ENCODE peak calls at places on chromosomes 1 and 21, in six cellular contexts. B is right cardiac atrium, Y is suprapubic skin, R is HT1080, J is prostate gland, X is Right ventricle myocardium superior. Z is an unnamed sample.

GRCh38 chr1:182784556-182785171 is 4.9 kb upstream of the NPL start:
- DNase-seq in B (no peak), Y (no peak), R (peak; percentile 38), J (peak; percentile 40), X (no peak), Z (no peak)

GRCh38 chr21:44657635-44658183 is at the start of gene KRTAP12-3:
- DNase-seq in B (no peak), Y (no peak), R (no peak), J (no peak), X (no peak), Z (no peak)

GRCh38 chr1:89363196-89363595 is 663 bp upstream of the GBP6 start:
- DNase-seq in B (no peak), Y (no peak), R (peak; percentile 28), J (no peak), X (no peak), Z (no peak)

GRCh38 chr1:95217371-95217770 is 16.6 kb upstream of the RWDD3 start:
- DNase-seq in B (no peak), Y (no peak), R (no peak), J (no peak), X (no peak), Z (no peak)

GRCh38 chr1:108121361-108122143 is 78.6 kb downstream of the SLC25A24 start:
- DNase-seq in B (peak; percentile 77), Y (no peak), R (no peak), J (no peak), X (peak; percentile 62), Z (no peak)

GRCh38 chr1:114076308-114076707 is 77.4 kb downstream of the SYT6 start:
- DNase-seq in B (no peak), Y (no peak), R (no peak), J (no peak), X (no peak), Z (no peak)

GRCh38 chr1:53616927-53617326 is 122.0 kb downstream of the GLIS1 start:
- DNase-seq in B (no peak), Y (peak; percentile 27), R (no peak), J (no peak), X (no peak), Z (no peak)

GRCh38 chr1:89605692-89606091 is 27.2 kb upstream of the LRRC8C start:
- DNase-seq in B (no peak), Y (no peak), R (peak; percentile 82), J (no peak), X (no peak), Z (no peak)

GRCh38 chr1:223704921-223705878 is 7.1 kb upstream of the CAPN2 start:
- DNase-seq in B (peak; percentile 72), Y (no peak), R (peak; percentile 70), J (no peak), X (no peak), Z (no peak)

GRCh38 chr1:100277866-100278265 is 11.8 kb downstream of the RTCA start:
- DNase-seq in B (no peak), Y (no peak), R (no peak), J (no peak), X (no peak), Z (no peak)

GRCh38 chr1:92500552-92500951 is 13.8 kb upstream of the GFI1 start:
- DNase-seq in B (no peak), Y (no peak), R (no peak), J (no peak), X (no peak), Z (no peak)

GRCh38 chr21:29416268-29416667 is 117.5 kb downstream of the BACH1 start:
- DNase-seq in B (no peak), Y (no peak), R (peak; percentile 5), J (no peak), X (no peak), Z (no peak)

GRCh38 chr1:60679524-60679923 is 402.8 kb upstream of the NFIA start:
- DNase-seq in B (no peak), Y (no peak), R (no peak), J (no peak), X (no peak), Z (no peak)

GRCh38 chr1:5296135-5296930 is 641.9 kb downstream of the AJAP1 start:
- DNase-seq in B (no peak), Y (no peak), R (no peak), J (no peak), X (no peak), Z (no peak)

GRCh38 chr1:29180497-29181412 is 945 bp downstream of the SRSF4 start:
- DNase-seq in B (no peak), Y (peak; percentile 68), R (no peak), J (peak; percentile 19), X (no peak), Z (no peak)

GRCh38 chr1:159800177-159800935 is 1.8 kb upstream of the FCRL6 start:
- DNase-seq in B (no peak), Y (no peak), R (no peak), J (no peak), X (no peak), Z (no peak)

GRCh38 chr1:174967845-174968705 is 31.7 kb upstream of the CACYBP start:
- DNase-seq in B (no peak), Y (no peak), R (no peak), J (no peak), X (no peak), Z (no peak)

GRCh38 chr1:179976970-179977651 is 22.5 kb downstream of the CEP350 start:
- DNase-seq in B (peak; percentile 37), Y (no peak), R (no peak), J (no peak), X (no peak), Z (no peak)

GRCh38 chr1:221335161-221336101 is 406.5 kb downstream of the DUSP10 start:
- DNase-seq in B (peak; percentile 63), Y (peak; percentile 66), R (peak; percentile 60), J (no peak), X (peak; percentile 43), Z (no peak)

GRCh38 chr1:228392111-228392936 is 14.3 kb downstream of the TRIM11 start:
- DNase-seq in B (no peak), Y (peak; percentile 40), R (peak; percentile 55), J (no peak), X (no peak), Z (no peak)

GRCh38 chr1:78240755-78241154 is 195.0 kb downstream of the GIPC2 start:
- DNase-seq in B (no peak), Y (no peak), R (no peak), J (no peak), X (no peak), Z (no peak)

GRCh38 chr1:6080469-6080868 is 34.8 kb downstream of the KCNAB2 start:
- DNase-seq in B (no peak), Y (no peak), R (no peak), J (no peak), X (no peak), Z (no peak)

GRCh38 chr1:7938070-7938469 is 2.6 kb downstream of the TNFRSF9 start:
- DNase-seq in B (no peak), Y (no peak), R (no peak), J (no peak), X (no peak), Z (no peak)

GRCh38 chr1:183227963-183228649 is 42.0 kb downstream of the LAMC2 start:
- DNase-seq in B (peak; percentile 82), Y (no peak), R (peak; percentile 29), J (no peak), X (peak; percentile 58), Z (no peak)

GRCh38 chr1:203796223-203796747 is 862 bp downstream of the ZBED6 start:
- DNase-seq in B (peak; percentile 60), Y (peak; percentile 67), R (peak; percentile 40), J (no peak), X (no peak), Z (no peak)

GRCh38 chr21:36749935-36750578 is 51.1 kb downstream of the SIM2 start:
- DNase-seq in B (no peak), Y (no peak), R (no peak), J (no peak), X (no peak), Z (no peak)

GRCh38 chr1:12469493-12469892 is 148.5 kb downstream of the DHRS3 start:
- DNase-seq in B (no peak), Y (no peak), R (no peak), J (no peak), X (no peak), Z (no peak)

GRCh38 chr1:201648911-201649775 is 110.2 kb downstream of the NAV1 start:
- DNase-seq in B (peak; percentile 75), Y (peak; percentile 71), R (no peak), J (no peak), X (peak; percentile 52), Z (no peak)